ENCODE peak calls at places on chromosome 14, in six cellular contexts. One of them, this sample, is unnamed.
A peak's percentile ranks its signal among the peaks of the same experiment; 100 is the strongest.

GRCh38 chr14:79196216-79196615 is 1015.1 kb downstream of the DIO2 start:
- DNase-seq in sciatic nerve: no peak
- DNase-seq in NCI-H446: no peak
- DNase-seq in CD4-positive, CD25-positive, alpha-beta regulatory T cell: no peak
- DNase-seq in right cardiac atrium: no peak
- DNase-seq in stimulated activated CD4-positive, alpha-beta T cell treated with anti-CD3 and anti-CD28 coated beads, Interleukin-1b, Interleukin-23, amount 100 ng/mL, for 1 hour: no peak
- DNase-seq in this sample: no peak

GRCh38 chr14:100467939-100468338 is 119.3 kb downstream of the BEGAIN start:
- DNase-seq in sciatic nerve: no peak
- DNase-seq in NCI-H446: no peak
- DNase-seq in CD4-positive, CD25-positive, alpha-beta regulatory T cell: no peak
- DNase-seq in right cardiac atrium: no peak
- DNase-seq in stimulated activated CD4-positive, alpha-beta T cell treated with anti-CD3 and anti-CD28 coated beads, Interleukin-1b, Interleukin-23, amount 100 ng/mL, for 1 hour: no peak
- DNase-seq in this sample: no peak

GRCh38 chr14:99744873-99745224 is 48.4 kb upstream of the EML1 start:
- DNase-seq in sciatic nerve: no peak
- DNase-seq in NCI-H446: no peak
- DNase-seq in CD4-positive, CD25-positive, alpha-beta regulatory T cell: no peak
- DNase-seq in right cardiac atrium: no peak
- DNase-seq in stimulated activated CD4-positive, alpha-beta T cell treated with anti-CD3 and anti-CD28 coated beads, Interleukin-1b, Interleukin-23, amount 100 ng/mL, for 1 hour: no peak
- DNase-seq in this sample: no peak

GRCh38 chr14:54935958-54936357 is 33.3 kb upstream of the GCH1 start:
- DNase-seq in sciatic nerve: no peak
- DNase-seq in NCI-H446: no peak
- DNase-seq in CD4-positive, CD25-positive, alpha-beta regulatory T cell: no peak
- DNase-seq in right cardiac atrium: no peak
- DNase-seq in stimulated activated CD4-positive, alpha-beta T cell treated with anti-CD3 and anti-CD28 coated beads, Interleukin-1b, Interleukin-23, amount 100 ng/mL, for 1 hour: no peak
- DNase-seq in this sample: no peak

GRCh38 chr14:43535231-43535838 is 971.7 kb downstream of the FSCB start:
- DNase-seq in sciatic nerve: no peak
- DNase-seq in NCI-H446: no peak
- DNase-seq in CD4-positive, CD25-positive, alpha-beta regulatory T cell: no peak
- DNase-seq in right cardiac atrium: no peak
- DNase-seq in stimulated activated CD4-positive, alpha-beta T cell treated with anti-CD3 and anti-CD28 coated beads, Interleukin-1b, Interleukin-23, amount 100 ng/mL, for 1 hour: no peak
- DNase-seq in this sample: no peak

GRCh38 chr14:73850940-73851339 is 691 bp upstream of the PTGR2 start:
- DNase-seq in sciatic nerve: no peak
- DNase-seq in NCI-H446: no peak
- DNase-seq in CD4-positive, CD25-positive, alpha-beta regulatory T cell: no peak
- DNase-seq in right cardiac atrium: no peak
- DNase-seq in stimulated activated CD4-positive, alpha-beta T cell treated with anti-CD3 and anti-CD28 coated beads, Interleukin-1b, Interleukin-23, amount 100 ng/mL, for 1 hour: no peak
- DNase-seq in this sample: peak; percentile 24

GRCh38 chr14:28751467-28752058 is 15.0 kb upstream of the FOXG1 start:
- DNase-seq in sciatic nerve: no peak
- DNase-seq in NCI-H446: no peak
- DNase-seq in CD4-positive, CD25-positive, alpha-beta regulatory T cell: no peak
- DNase-seq in right cardiac atrium: no peak
- DNase-seq in stimulated activated CD4-positive, alpha-beta T cell treated with anti-CD3 and anti-CD28 coated beads, Interleukin-1b, Interleukin-23, amount 100 ng/mL, for 1 hour: no peak
- DNase-seq in this sample: peak; percentile 79

GRCh38 chr14:104863923-104864266 is 1.2 kb upstream of the CEP170B start:
- DNase-seq in sciatic nerve: peak; percentile 53
- DNase-seq in NCI-H446: no peak
- DNase-seq in CD4-positive, CD25-positive, alpha-beta regulatory T cell: no peak
- DNase-seq in right cardiac atrium: no peak
- DNase-seq in stimulated activated CD4-positive, alpha-beta T cell treated with anti-CD3 and anti-CD28 coated beads, Interleukin-1b, Interleukin-23, amount 100 ng/mL, for 1 hour: no peak
- DNase-seq in this sample: no peak

GRCh38 chr14:22438742-22439141 is 150.3 kb downstream of the DAD1 start:
- DNase-seq in sciatic nerve: no peak
- DNase-seq in NCI-H446: peak; percentile 30
- DNase-seq in CD4-positive, CD25-positive, alpha-beta regulatory T cell: no peak
- DNase-seq in right cardiac atrium: no peak
- DNase-seq in stimulated activated CD4-positive, alpha-beta T cell treated with anti-CD3 and anti-CD28 coated beads, Interleukin-1b, Interleukin-23, amount 100 ng/mL, for 1 hour: no peak
- DNase-seq in this sample: no peak

GRCh38 chr14:104913413-104913812 is 11.3 kb upstream of the PLD4 start:
- DNase-seq in sciatic nerve: no peak
- DNase-seq in NCI-H446: no peak
- DNase-seq in CD4-positive, CD25-positive, alpha-beta regulatory T cell: no peak
- DNase-seq in right cardiac atrium: no peak
- DNase-seq in stimulated activated CD4-positive, alpha-beta T cell treated with anti-CD3 and anti-CD28 coated beads, Interleukin-1b, Interleukin-23, amount 100 ng/mL, for 1 hour: no peak
- DNase-seq in this sample: no peak

GRCh38 chr14:100028990-100029677 is 36.1 kb upstream of the EVL start:
- DNase-seq in sciatic nerve: no peak
- DNase-seq in NCI-H446: no peak
- DNase-seq in CD4-positive, CD25-positive, alpha-beta regulatory T cell: no peak
- DNase-seq in right cardiac atrium: no peak
- DNase-seq in stimulated activated CD4-positive, alpha-beta T cell treated with anti-CD3 and anti-CD28 coated beads, Interleukin-1b, Interleukin-23, amount 100 ng/mL, for 1 hour: no peak
- DNase-seq in this sample: no peak

GRCh38 chr14:91829511-91829910 is 37.8 kb downstream of the TC2N start:
- DNase-seq in sciatic nerve: no peak
- DNase-seq in NCI-H446: no peak
- DNase-seq in CD4-positive, CD25-positive, alpha-beta regulatory T cell: no peak
- DNase-seq in right cardiac atrium: no peak
- DNase-seq in stimulated activated CD4-positive, alpha-beta T cell treated with anti-CD3 and anti-CD28 coated beads, Interleukin-1b, Interleukin-23, amount 100 ng/mL, for 1 hour: no peak
- DNase-seq in this sample: peak; percentile 1

GRCh38 chr14:68144051-68144681 is 324.6 kb downstream of the RAD51B start:
- DNase-seq in sciatic nerve: no peak
- DNase-seq in NCI-H446: no peak
- DNase-seq in CD4-positive, CD25-positive, alpha-beta regulatory T cell: no peak
- DNase-seq in right cardiac atrium: no peak
- DNase-seq in stimulated activated CD4-positive, alpha-beta T cell treated with anti-CD3 and anti-CD28 coated beads, Interleukin-1b, Interleukin-23, amount 100 ng/mL, for 1 hour: no peak
- DNase-seq in this sample: peak; percentile 7

GRCh38 chr14:63375772-63376171 is 57.0 kb upstream of the GPHB5 start:
- DNase-seq in sciatic nerve: no peak
- DNase-seq in NCI-H446: no peak
- DNase-seq in CD4-positive, CD25-positive, alpha-beta regulatory T cell: no peak
- DNase-seq in right cardiac atrium: no peak
- DNase-seq in stimulated activated CD4-positive, alpha-beta T cell treated with anti-CD3 and anti-CD28 coated beads, Interleukin-1b, Interleukin-23, amount 100 ng/mL, for 1 hour: no peak
- DNase-seq in this sample: no peak

GRCh38 chr14:98501335-98501734 is 770.7 kb downstream of the BCL11B start:
- DNase-seq in sciatic nerve: no peak
- DNase-seq in NCI-H446: no peak
- DNase-seq in CD4-positive, CD25-positive, alpha-beta regulatory T cell: no peak
- DNase-seq in right cardiac atrium: no peak
- DNase-seq in stimulated activated CD4-positive, alpha-beta T cell treated with anti-CD3 and anti-CD28 coated beads, Interleukin-1b, Interleukin-23, amount 100 ng/mL, for 1 hour: no peak
- DNase-seq in this sample: no peak

GRCh38 chr14:54565236-54566151 is 1.4 kb upstream of the SAMD4A start:
- DNase-seq in sciatic nerve: peak; percentile 97
- DNase-seq in NCI-H446: peak; percentile 51
- DNase-seq in CD4-positive, CD25-positive, alpha-beta regulatory T cell: peak; percentile 82
- DNase-seq in right cardiac atrium: peak; percentile 98
- DNase-seq in stimulated activated CD4-positive, alpha-beta T cell treated with anti-CD3 and anti-CD28 coated beads, Interleukin-1b, Interleukin-23, amount 100 ng/mL, for 1 hour: peak; percentile 68
- DNase-seq in this sample: no peak

GRCh38 chr14:91142214-91142668 is 28.4 kb downstream of the DGLUCY start:
- DNase-seq in sciatic nerve: no peak
- DNase-seq in NCI-H446: no peak
- DNase-seq in CD4-positive, CD25-positive, alpha-beta regulatory T cell: peak; percentile 20
- DNase-seq in right cardiac atrium: no peak
- DNase-seq in stimulated activated CD4-positive, alpha-beta T cell treated with anti-CD3 and anti-CD28 coated beads, Interleukin-1b, Interleukin-23, amount 100 ng/mL, for 1 hour: no peak
- DNase-seq in this sample: peak; percentile 59

GRCh38 chr14:57486767-57487379 is 6.8 kb downstream of the CCDC198 start:
- DNase-seq in sciatic nerve: no peak
- DNase-seq in NCI-H446: peak; percentile 58
- DNase-seq in CD4-positive, CD25-positive, alpha-beta regulatory T cell: no peak
- DNase-seq in right cardiac atrium: no peak
- DNase-seq in stimulated activated CD4-positive, alpha-beta T cell treated with anti-CD3 and anti-CD28 coated beads, Interleukin-1b, Interleukin-23, amount 100 ng/mL, for 1 hour: no peak
- DNase-seq in this sample: peak; percentile 43

GRCh38 chr14:94123296-94123695 is 6.1 kb downstream of the IFI27L2 start:
- DNase-seq in sciatic nerve: peak; percentile 49
- DNase-seq in NCI-H446: no peak
- DNase-seq in CD4-positive, CD25-positive, alpha-beta regulatory T cell: no peak
- DNase-seq in right cardiac atrium: no peak
- DNase-seq in stimulated activated CD4-positive, alpha-beta T cell treated with anti-CD3 and anti-CD28 coated beads, Interleukin-1b, Interleukin-23, amount 100 ng/mL, for 1 hour: no peak
- DNase-seq in this sample: no peak

GRCh38 chr14:24418492-24418873 is 11.0 kb downstream of the CBLN3 start:
- DNase-seq in sciatic nerve: peak; percentile 48
- DNase-seq in NCI-H446: no peak
- DNase-seq in CD4-positive, CD25-positive, alpha-beta regulatory T cell: no peak
- DNase-seq in right cardiac atrium: peak; percentile 47
- DNase-seq in stimulated activated CD4-positive, alpha-beta T cell treated with anti-CD3 and anti-CD28 coated beads, Interleukin-1b, Interleukin-23, amount 100 ng/mL, for 1 hour: no peak
- DNase-seq in this sample: no peak

GRCh38 chr14:92510972-92511371 is 2.6 kb upstream of the RIN3 start:
- DNase-seq in sciatic nerve: no peak
- DNase-seq in NCI-H446: no peak
- DNase-seq in CD4-positive, CD25-positive, alpha-beta regulatory T cell: no peak
- DNase-seq in right cardiac atrium: no peak
- DNase-seq in stimulated activated CD4-positive, alpha-beta T cell treated with anti-CD3 and anti-CD28 coated beads, Interleukin-1b, Interleukin-23, amount 100 ng/mL, for 1 hour: no peak
- DNase-seq in this sample: peak; percentile 2

GRCh38 chr14:77026166-77026929 is 2.2 kb downstream of the IRF2BPL start:
- DNase-seq in sciatic nerve: peak; percentile 70
- DNase-seq in NCI-H446: no peak
- DNase-seq in CD4-positive, CD25-positive, alpha-beta regulatory T cell: no peak
- DNase-seq in right cardiac atrium: peak; percentile 75
- DNase-seq in stimulated activated CD4-positive, alpha-beta T cell treated with anti-CD3 and anti-CD28 coated beads, Interleukin-1b, Interleukin-23, amount 100 ng/mL, for 1 hour: no peak
- DNase-seq in this sample: no peak